ENCODE peak calls at places on chromosomes 11 and 22, in ten cellular contexts. T is body of pancreas; P is lung; B is Peyer's patch; J is GM23338; S is thoracic aorta; D is CD8-positive, alpha-beta T cell; N is mesenchymal stem cell; R is gastrocnemius medialis; K is pancreas. E is an unnamed sample.
A peak's percentile ranks its signal among the peaks of the same experiment; 100 is the strongest.

GRCh38 chr22:34966980-34967379 is 99.0 kb upstream of the ISX start:
- DNase-seq in D (no peak), N (no peak), P (no peak), J (no peak), K (no peak), B (no peak), R (no peak), S (no peak), T (no peak), E (no peak)

GRCh38 chr11:125348704-125349635 is 147.1 kb downstream of the FEZ1 start:
- DNase-seq in T (peak; percentile 53), D (peak; percentile 57), R (no peak), P (no peak), K (no peak), B (peak; percentile 56), S (no peak), N (peak; percentile 55), J (peak; percentile 85), E (peak; percentile 73)

GRCh38 chr11:120708511-120709183 is 197.1 kb downstream of the GRIK4 start:
- DNase-seq in D (no peak), S (no peak), B (no peak), P (no peak), J (no peak), R (no peak), K (no peak), T (no peak), N (no peak), E (no peak)

GRCh38 chr11:11426226-11426915 is 73.3 kb upstream of the CSNK2A3 start:
- DNase-seq in K (no peak), B (no peak), N (no peak), T (no peak), R (no peak), P (no peak), D (no peak), S (no peak), J (no peak), E (no peak)

GRCh38 chr22:42473484-42474193 is 41.4 kb upstream of the NFAM1 start:
- DNase-seq in T (peak; percentile 14), B (no peak), N (peak; percentile 74), K (no peak), J (peak; percentile 84), P (no peak), R (no peak), D (no peak), S (no peak), E (no peak)

GRCh38 chr11:36683823-36684222 is 85.8 kb upstream of the RAG2 start:
- DNase-seq in P (no peak), R (no peak), S (no peak), T (no peak), B (no peak), K (no peak), D (no peak), N (no peak), J (no peak), E (no peak)

GRCh38 chr11:69356703-69357457 is 62.9 kb downstream of the MYEOV start:
- DNase-seq in P (peak; percentile 15), S (no peak), B (peak; percentile 27), R (no peak), K (no peak), D (peak; percentile 8), T (no peak), J (no peak), N (no peak), E (peak; percentile 86)

GRCh38 chr22:29202231-29203192 is 3.2 kb upstream of the EMID1 start:
- DNase-seq in N (peak; percentile 82), R (no peak), S (no peak), T (no peak), D (peak; percentile 56), B (peak; percentile 60), J (peak; percentile 68), K (peak; percentile 60), P (peak; percentile 49), E (no peak)

GRCh38 chr11:66488957-66489356 is 8.7 kb downstream of the DPP3 start:
- DNase-seq in N (no peak), K (no peak), B (no peak), P (no peak), T (no peak), R (no peak), J (no peak), S (no peak), D (no peak), E (no peak)

GRCh38 chr11:66489636-66490035 is 9.4 kb downstream of the DPP3 start:
- DNase-seq in J (no peak), S (no peak), R (no peak), D (no peak), K (no peak), B (no peak), N (no peak), P (no peak), T (no peak), E (no peak)

GRCh38 chr11:66492161-66492865 is 12.1 kb downstream of the DPP3 start:
- DNase-seq in J (no peak), N (no peak), B (no peak), P (no peak), D (no peak), T (no peak), K (no peak), S (no peak), R (no peak), E (no peak)

GRCh38 chr11:66493124-66493523 is 12.9 kb downstream of the DPP3 start:
- DNase-seq in D (no peak), N (no peak), B (peak; percentile 63), R (no peak), P (no peak), T (no peak), K (no peak), S (no peak), J (no peak), E (no peak)

GRCh38 chr11:66491315-66491935 is 11.2 kb downstream of the DPP3 start:
- DNase-seq in S (no peak), T (no peak), N (no peak), B (no peak), K (no peak), J (peak; percentile 81), P (no peak), R (no peak), D (no peak), E (no peak)
- H3K36me3 ChIP-seq in S (peaks cover 14% of the 10 kb centered on the region), T (peaks cover 20% of the 10 kb centered on the region), N (peaks cover 66% of the 10 kb centered on the region), B (peaks cover 78% of the 10 kb centered on the region), K (peaks cover 9% of the 10 kb centered on the region), J (no peaks in the 10 kb centered on the region), P (peaks cover 57% of the 10 kb centered on the region), R (peaks cover 55% of the 10 kb centered on the region), D (peaks cover 6% of the 10 kb centered on the region), E (peaks cover 18% of the 10 kb centered on the region)

GRCh38 chr22:36326178-36327161 is 61.3 kb downstream of the MYH9 start:
- DNase-seq in K (no peak), P (no peak), N (no peak), B (no peak), S (no peak), T (no peak), R (no peak), D (no peak), J (no peak), E (no peak)
- H3K36me3 ChIP-seq in K (peaks cover 75% of the 10 kb centered on the region), P (peaks cover 62% of the 10 kb centered on the region), N (peaks cover 68% of the 10 kb centered on the region), B (peaks cover 71% of the 10 kb centered on the region), S (peaks cover 48% of the 10 kb centered on the region), T (peaks cover 43% of the 10 kb centered on the region), R (peaks cover 47% of the 10 kb centered on the region), D (peaks cover 73% of the 10 kb centered on the region), J (peaks cover 20% of the 10 kb centered on the region), E (peaks cover 28% of the 10 kb centered on the region)

GRCh38 chr22:46075764-46076531 is 74.4 kb upstream of the PPARA start:
- DNase-seq in D (no peak), K (peak; percentile 50), T (peak; percentile 28), P (no peak), N (no peak), J (no peak), R (no peak), S (no peak), B (peak; percentile 50), E (peak; percentile 21)

GRCh38 chr22:46079093-46079860 is 71.0 kb upstream of the PPARA start:
- DNase-seq in D (no peak), R (no peak), P (no peak), N (no peak), S (no peak), B (peak; percentile 41), J (no peak), T (no peak), K (peak; percentile 72), E (peak; percentile 24)

GRCh38 chr22:46076651-46077339 is 73.5 kb upstream of the PPARA start:
- DNase-seq in K (peak; percentile 81), D (no peak), R (no peak), B (peak; percentile 65), T (peak; percentile 64), S (no peak), N (no peak), J (peak; percentile 54), P (peak; percentile 57), E (peak; percentile 54)

GRCh38 chr22:46078241-46079092 is 71.9 kb upstream of the PPARA start:
- DNase-seq in N (no peak), R (no peak), J (peak; percentile 57), K (peak; percentile 92), D (no peak), S (no peak), B (peak; percentile 51), T (peak; percentile 91), P (peak; percentile 62), E (peak; percentile 74)

DNA sequence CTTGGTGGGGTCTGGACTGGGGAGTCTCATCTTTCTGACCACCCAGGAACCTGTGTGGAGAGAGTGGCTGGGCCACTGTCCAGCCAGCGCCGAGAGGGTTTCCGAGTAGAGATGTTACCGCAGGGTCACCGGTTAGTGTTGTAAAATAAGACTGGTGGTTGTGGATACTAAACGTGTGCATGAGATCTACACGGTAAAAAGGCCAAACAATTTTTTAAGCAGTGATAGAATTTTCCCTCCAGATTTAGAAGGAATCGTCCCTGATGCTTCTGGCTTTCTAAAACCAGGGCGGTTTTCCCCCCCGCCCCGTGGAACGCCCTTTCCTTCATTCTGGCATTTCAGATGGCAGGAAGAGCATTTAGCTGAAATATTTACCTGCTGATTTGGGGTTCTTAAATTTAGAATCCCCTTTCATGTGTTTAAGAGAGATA is 72.6 kb upstream of the PPARA start:
- DNase-seq in J (no peak), D (no peak), T (peak; percentile 20), B (no peak), S (no peak), K (peak; percentile 37), P (no peak), R (no peak), N (no peak), E (peak; percentile 23)
- H3K36me3 ChIP-seq in J (no peaks in the 10 kb centered on the region), D (peaks cover 6% of the 10 kb centered on the region), T (no peaks in the 10 kb centered on the region), B (peaks cover 5% of the 10 kb centered on the region), S (no peaks in the 10 kb centered on the region), K (no peaks in the 10 kb centered on the region), P (peaks cover 7% of the 10 kb centered on the region), R (no peaks in the 10 kb centered on the region), N (peaks cover 64% of the 10 kb centered on the region), E (peaks cover 2% of the 10 kb centered on the region)

GRCh38 chr22:49824185-49824925 is 3.3 kb downstream of the BRD1 start:
- DNase-seq in K (no peak), R (no peak), T (no peak), S (no peak), J (no peak), P (no peak), D (no peak), N (peak; percentile 8), B (no peak), E (no peak)

GRCh38 chr22:49825436-49825835 is 2.2 kb downstream of the BRD1 start:
- DNase-seq in R (no peak), N (peak; percentile 57), J (no peak), B (peak; percentile 48), D (no peak), S (no peak), T (no peak), K (no peak), P (no peak), E (no peak)

GRCh38 chr22:49820984-49821383 is 6.7 kb downstream of the BRD1 start:
- DNase-seq in J (no peak), T (no peak), S (no peak), K (no peak), R (no peak), D (no peak), P (no peak), N (no peak), B (no peak), E (no peak)

GRCh38 chr22:49824936-49825335 is 2.7 kb downstream of the BRD1 start:
- DNase-seq in N (peak; percentile 7), B (peak; percentile 46), T (no peak), D (no peak), S (no peak), R (no peak), J (no peak), K (no peak), P (no peak), E (no peak)

GRCh38 chr22:49823289-49824045 is 4.2 kb downstream of the BRD1 start:
- DNase-seq in B (peak; percentile 46), D (no peak), S (no peak), N (no peak), P (no peak), R (no peak), T (no peak), J (no peak), K (no peak), E (no peak)
- H3K36me3 ChIP-seq in B (peaks cover 53% of the 10 kb centered on the region), D (peaks cover 18% of the 10 kb centered on the region), S (peaks cover 38% of the 10 kb centered on the region), N (peaks cover 58% of the 10 kb centered on the region), P (peaks cover 34% of the 10 kb centered on the region), R (peaks cover 36% of the 10 kb centered on the region), T (peaks cover 15% of the 10 kb centered on the region), J (peaks cover 13% of the 10 kb centered on the region), K (peaks cover 49% of the 10 kb centered on the region), E (peaks cover 52% of the 10 kb centered on the region)

E was measured in right lobe of liver.